ENCODE peak calls at places on chromosomes 2 and 18, in four cellular contexts. Z is A549, Y is upper lobe of left lung, Q is bronchial epithelial cell. J is an unnamed sample.

GRCh38 chr2:224638338-224638823 is 53.2 kb upstream of the CUL3 start:
- DNase-seq in Z (no peak), Y (no peak), Q (no peak), J (no peak)

GRCh38 chr2:43759195-43759594 is 14.6 kb upstream of the DYNC2LI1 start:
- DNase-seq in Z (peak; percentile 82), Y (no peak), Q (peak; percentile 94), J (no peak)

GRCh38 chr2:51919395-51919794 is 887.5 kb upstream of the NRXN1 start:
- DNase-seq in Z (no peak), Y (no peak), Q (peak; percentile 86), J (no peak)

GRCh38 chr18:68215931-68216330 is 499.0 kb downstream of the TMX3 start:
- DNase-seq in Z (no peak), Y (no peak), Q (peak; percentile 68), J (no peak)

GRCh38 chr2:132991464-132992045 is 321.6 kb upstream of the LYPD1 start:
- DNase-seq in Z (no peak), Y (no peak), Q (no peak), J (no peak)

GRCh38 chr2:139609109-139609508 is 828.9 kb upstream of the NXPH2 start:
- DNase-seq in Z (no peak), Y (no peak), Q (no peak), J (no peak)

GRCh38 chr2:37326285-37326684 is 1.7 kb upstream of the PRKD3 start:
- DNase-seq in Z (peak; percentile 61), Y (no peak), Q (peak; percentile 53), J (no peak)

GRCh38 chr18:55781481-55781957 is 193.5 kb upstream of the TCF4 start:
- DNase-seq in Z (peak; percentile 52), Y (no peak), Q (peak; percentile 82), J (no peak)

GRCh38 chr2:215839816-215840215 is 173.5 kb downstream of the MREG start:
- DNase-seq in Z (no peak), Y (no peak), Q (no peak), J (no peak)

GRCh38 chr2:9274701-9275343 is 68.2 kb downstream of the ASAP2 start:
- DNase-seq in Z (no peak), Y (no peak), Q (peak; percentile 33), J (no peak)

GRCh38 chr2:235957231-235957630 is 211.0 kb downstream of the GBX2 start:
- DNase-seq in Z (no peak), Y (no peak), Q (no peak), J (no peak)

DNA sequence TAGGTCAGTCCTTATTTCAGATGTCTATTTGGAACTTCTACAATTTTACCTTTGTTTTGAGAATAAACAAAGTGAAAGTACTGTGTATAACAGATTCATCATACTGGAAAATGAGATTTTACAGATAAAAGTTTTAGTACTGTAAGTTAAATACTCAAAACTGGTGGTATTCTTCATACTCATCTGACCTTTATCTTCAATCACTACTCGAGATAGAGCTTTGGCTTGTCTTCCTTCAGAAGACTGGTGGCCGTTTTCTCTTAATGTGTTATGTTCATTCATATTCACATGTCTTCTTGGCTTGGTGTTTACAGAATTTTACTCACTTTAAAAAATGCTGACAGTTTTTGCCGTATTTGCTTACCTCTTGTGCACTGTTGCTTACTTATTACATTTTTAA is 2.1 kb downstream of the SPOPL start:
- DNase-seq in Z (no peak), Y (no peak), Q (no peak), J (no peak)
- H3K4me3 ChIP-seq in Z (peak overlapping the region; percentile 68), Y (peak overlapping the region; percentile 90), Q (peak overlapping the region; percentile 14), J (peak overlapping the region; percentile 92)

DNA sequence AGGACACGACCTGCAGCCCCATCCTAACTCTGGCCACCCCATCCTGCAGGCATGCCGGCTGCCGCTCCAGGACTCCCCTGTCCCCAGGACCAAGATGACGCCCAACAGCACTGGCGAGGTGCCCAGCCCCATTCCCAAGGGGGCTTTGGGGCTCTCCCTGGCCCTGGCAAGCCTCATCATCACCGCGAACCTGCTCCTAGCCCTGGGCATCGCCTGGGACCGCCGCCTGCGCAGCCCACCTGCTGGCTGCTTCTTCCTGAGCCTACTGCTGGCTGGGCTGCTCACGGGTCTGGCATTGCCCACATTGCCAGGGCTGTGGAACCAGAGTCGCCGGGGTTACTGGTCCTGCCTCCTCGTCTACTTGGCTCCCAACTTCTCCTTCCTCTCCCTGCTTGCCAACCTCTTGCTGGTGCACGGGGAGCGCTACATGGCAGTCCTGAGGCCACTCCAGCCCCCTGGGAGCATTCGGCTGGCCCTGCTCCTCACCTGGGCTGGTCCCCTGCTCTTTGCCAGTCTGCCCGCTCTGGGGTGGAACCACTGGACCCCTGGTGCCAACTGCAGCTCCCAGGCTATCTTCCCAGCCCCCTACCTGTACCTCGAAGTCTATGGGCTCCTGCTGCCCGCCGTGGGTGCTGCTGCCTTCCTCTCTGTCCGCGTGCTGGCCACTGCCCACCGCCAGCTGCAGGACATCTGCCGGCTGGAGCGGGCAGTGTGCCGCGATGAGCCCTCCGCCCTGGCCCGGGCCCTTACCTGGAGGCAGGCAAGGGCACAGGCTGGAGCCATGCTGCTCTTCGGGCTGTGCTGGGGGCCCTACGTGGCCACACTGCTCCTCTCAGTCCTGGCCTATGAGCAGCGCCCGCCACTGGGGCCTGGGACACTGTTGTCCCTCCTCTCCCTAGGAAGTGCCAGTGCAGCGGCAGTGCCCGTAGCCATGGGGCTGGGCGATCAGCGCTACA is 2.1 kb downstream of the GPBAR1 start:
- DNase-seq in Z (no peak), Y (peak; percentile 82), Q (no peak), J (no peak)
- H3K4me3 ChIP-seq in Z (no peak overlapping the region), Y (no peak overlapping the region), Q (no peak overlapping the region), J (peak overlapping the region; percentile 11)

DNA sequence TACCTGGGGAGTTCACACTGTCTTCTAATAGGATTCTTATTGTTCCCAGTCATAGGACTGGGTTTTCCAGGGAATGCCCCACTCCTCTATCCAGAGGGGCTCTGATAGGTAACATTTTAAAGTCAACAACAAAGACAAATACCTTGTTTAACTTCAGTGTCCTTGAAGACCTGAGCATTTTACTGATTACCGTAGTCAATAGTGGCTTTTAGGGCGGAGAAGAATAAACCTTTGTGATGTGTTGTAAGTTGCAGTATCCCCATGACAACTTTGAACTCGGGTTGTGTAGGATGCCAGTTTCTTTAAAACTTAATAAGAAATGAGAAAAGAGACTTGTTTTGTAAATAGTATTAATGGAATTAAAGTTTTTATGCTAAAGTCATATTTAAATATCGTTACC is 5.9 kb downstream of the GATA6 start:
- DNase-seq in Z (no peak), Y (no peak), Q (peak; percentile 40), J (no peak)
- H3K4me3 ChIP-seq in Z (no peak overlapping the region), Y (no peak overlapping the region), Q (no peak overlapping the region), J (peak overlapping the region; percentile 90)

GRCh38 chr2:96909651-96910050 is 39.8 kb upstream of the SEMA4C start:
- DNase-seq in Z (no peak), Y (no peak), Q (no peak), J (no peak)

GRCh38 chr2:96913117-96913397 is 43.2 kb upstream of the SEMA4C start:
- DNase-seq in Z (no peak), Y (no peak), Q (no peak), J (no peak)

GRCh38 chr2:96914332-96914731 is 44.5 kb upstream of the SEMA4C start:
- DNase-seq in Z (no peak), Y (no peak), Q (peak; percentile 65), J (no peak)

GRCh38 chr2:96913398-96914202 is 43.7 kb upstream of the SEMA4C start:
- DNase-seq in Z (no peak), Y (no peak), Q (no peak), J (no peak)

GRCh38 chr2:96912356-96913116 is 42.7 kb upstream of the SEMA4C start:
- DNase-seq in Z (no peak), Y (no peak), Q (no peak), J (no peak)
- H3K4me3 ChIP-seq in Z (no peak overlapping the region), Y (no peak overlapping the region), Q (no peak overlapping the region), J (no peak overlapping the region)

DNA sequence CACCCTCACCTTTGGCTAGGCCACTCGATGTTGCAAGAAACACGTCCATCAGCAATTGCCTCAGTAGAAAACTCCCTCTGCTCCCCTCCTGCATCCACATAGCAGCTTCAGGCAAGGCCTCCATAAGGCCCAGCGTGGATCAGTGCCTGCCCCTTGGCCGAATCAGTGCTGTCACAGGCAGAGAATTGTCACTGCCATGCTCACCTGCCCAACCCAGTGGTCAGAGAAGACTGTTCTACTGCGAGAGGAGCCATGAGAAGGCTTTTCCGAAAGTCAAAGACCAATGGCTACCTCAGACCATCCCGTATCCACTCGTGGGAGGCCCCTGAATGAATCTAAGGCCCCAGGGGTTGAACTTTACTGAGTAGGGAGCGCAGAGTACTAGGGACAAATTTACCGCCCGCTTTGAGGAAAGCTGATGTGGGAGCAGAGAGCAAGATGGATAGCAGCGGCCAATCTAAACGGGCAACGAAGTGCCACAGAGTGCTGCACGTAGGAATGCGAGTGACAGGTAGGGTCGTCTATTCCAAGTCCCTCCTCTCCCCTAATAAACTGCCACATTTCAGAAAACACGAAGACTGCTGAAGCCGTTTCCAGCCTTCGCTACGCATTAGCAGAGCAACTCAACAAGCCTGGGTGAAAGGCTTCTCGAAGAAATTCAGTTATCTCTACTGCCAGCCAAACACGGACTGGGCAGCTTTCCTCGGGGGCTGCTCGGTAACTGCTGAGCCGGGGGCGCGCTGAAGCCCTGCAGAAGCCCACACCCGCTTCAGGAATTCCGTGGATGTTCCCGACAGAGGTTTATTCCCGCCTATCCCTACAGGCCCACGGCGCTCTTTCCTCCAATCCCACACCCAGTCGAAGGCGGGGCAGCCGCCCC is 970 bp upstream of the RALBP1 start:
- DNase-seq in Z (peak; percentile 79), Y (no peak), Q (no peak), J (peak; percentile 92)
- H3K4me3 ChIP-seq in Z (peak overlapping the region; percentile 58), Y (peak overlapping the region; percentile 97), Q (peak overlapping the region; percentile 93), J (peak overlapping the region; percentile 100)

GRCh38 chr2:86035371-86035882 is 70.3 kb downstream of the POLR1A start:
- DNase-seq in Z (no peak), Y (no peak), Q (peak; percentile 32), J (no peak)

GRCh38 chr2:86037795-86038192 is 67.9 kb downstream of the POLR1A start:
- DNase-seq in Z (no peak), Y (no peak), Q (no peak), J (no peak)

GRCh38 chr2:86037141-86037794 is 68.4 kb downstream of the POLR1A start:
- DNase-seq in Z (no peak), Y (peak; percentile 72), Q (peak; percentile 68), J (peak; percentile 87)

GRCh38 chr2:86035883-86036789 is 69.5 kb downstream of the POLR1A start:
- DNase-seq in Z (no peak), Y (no peak), Q (peak; percentile 87), J (no peak)

DNA sequence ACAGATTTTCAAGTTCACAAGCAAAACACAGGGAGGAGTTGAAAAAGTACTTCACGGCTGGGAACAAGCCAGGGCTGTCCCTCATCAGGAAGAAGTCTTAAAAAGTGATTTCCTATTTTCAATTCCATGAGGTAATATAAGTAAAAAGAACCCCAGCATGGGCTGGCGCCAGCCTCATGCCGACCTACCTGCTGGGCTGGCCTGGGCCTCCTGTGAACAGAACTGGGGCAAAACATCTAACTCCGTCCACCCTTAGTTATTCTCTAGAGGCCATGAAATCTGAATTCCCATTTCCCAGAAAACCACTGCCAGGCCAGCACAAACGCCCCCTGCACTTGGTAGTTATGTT is 68.9 kb downstream of the POLR1A start:
- DNase-seq in Z (no peak), Y (no peak), Q (no peak), J (no peak)
- H3K4me3 ChIP-seq in Z (no peak overlapping the region), Y (no peak overlapping the region), Q (no peak overlapping the region), J (no peak overlapping the region)

DNA sequence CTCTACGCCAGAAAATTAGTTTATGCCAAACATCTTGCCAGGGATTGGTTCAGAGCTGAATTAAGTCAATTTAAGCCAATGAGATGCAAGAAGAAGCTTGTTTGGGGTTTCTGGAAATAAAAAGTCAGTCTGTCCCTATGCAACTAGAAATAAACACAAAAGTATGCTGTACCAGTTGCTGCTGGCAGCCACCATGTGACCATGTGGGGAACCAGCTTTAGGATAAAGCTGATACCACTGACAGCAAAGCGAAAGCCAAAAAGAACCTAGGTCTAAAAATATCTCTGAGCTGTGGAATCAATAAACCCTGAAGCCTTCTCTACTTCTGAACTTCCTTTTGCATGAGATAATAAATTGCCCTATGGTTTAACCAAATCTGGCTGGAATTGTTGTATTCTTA is 181.8 kb upstream of the PARD3B start:
- DNase-seq in Z (no peak), Y (no peak), Q (no peak), J (no peak)
- H3K4me3 ChIP-seq in Z (no peak overlapping the region), Y (no peak overlapping the region), Q (no peak overlapping the region), J (no peak overlapping the region)